ENCODE peak calls at places on chromosomes 6 and 20, in six cellular contexts. One of them, this sample, is unnamed.

GRCh38 chr6:39357998-39358686 is 35.6 kb upstream of the KCNK16 start:
- DNase-seq in left lung: no peak
- DNase-seq in heart left ventricle: no peak
- DNase-seq in lower leg skin: no peak
- DNase-seq in neural crest cell: no peak
- DNase-seq in mammary epithelial cell: peak; percentile 51
- DNase-seq in this sample: no peak

GRCh38 chr6:42710316-42710715 is 12.1 kb downstream of the PRPH2 start:
- DNase-seq in left lung: no peak
- DNase-seq in heart left ventricle: no peak
- DNase-seq in lower leg skin: no peak
- DNase-seq in neural crest cell: no peak
- DNase-seq in mammary epithelial cell: no peak
- DNase-seq in this sample: no peak

GRCh38 chr6:46491789-46492547 is 719 bp upstream of the RCAN2 start:
- DNase-seq in left lung: peak; percentile 39
- DNase-seq in heart left ventricle: peak; percentile 68
- DNase-seq in lower leg skin: no peak
- DNase-seq in neural crest cell: peak; percentile 36
- DNase-seq in mammary epithelial cell: peak; percentile 33
- DNase-seq in this sample: peak; percentile 69

GRCh38 chr6:93676506-93676905 is 257.1 kb upstream of the EPHA7 start:
- DNase-seq in left lung: no peak
- DNase-seq in heart left ventricle: no peak
- DNase-seq in lower leg skin: no peak
- DNase-seq in neural crest cell: no peak
- DNase-seq in mammary epithelial cell: no peak
- DNase-seq in this sample: no peak

GRCh38 chr6:128713461-128713860 is 169.5 kb upstream of the LAMA2 start:
- DNase-seq in left lung: no peak
- DNase-seq in heart left ventricle: no peak
- DNase-seq in lower leg skin: no peak
- DNase-seq in neural crest cell: no peak
- DNase-seq in mammary epithelial cell: no peak
- DNase-seq in this sample: no peak

GRCh38 chr6:74871757-74872156 is 334.1 kb downstream of the COL12A1 start:
- DNase-seq in left lung: no peak
- DNase-seq in heart left ventricle: no peak
- DNase-seq in lower leg skin: no peak
- DNase-seq in neural crest cell: no peak
- DNase-seq in mammary epithelial cell: peak; percentile 89
- DNase-seq in this sample: no peak

GRCh38 chr20:56422131-56422823 is 10.2 kb downstream of the CASS4 start:
- DNase-seq in left lung: no peak
- DNase-seq in heart left ventricle: peak; percentile 14
- DNase-seq in lower leg skin: no peak
- DNase-seq in neural crest cell: no peak
- DNase-seq in mammary epithelial cell: peak; percentile 55
- DNase-seq in this sample: no peak

GRCh38 chr6:165231177-165231576 is 78.2 kb downstream of the C6orf118 start:
- DNase-seq in left lung: no peak
- DNase-seq in heart left ventricle: no peak
- DNase-seq in lower leg skin: no peak
- DNase-seq in neural crest cell: no peak
- DNase-seq in mammary epithelial cell: no peak
- DNase-seq in this sample: no peak

GRCh38 chr20:42530855-42531674 is 658.6 kb downstream of the PTPRT start:
- DNase-seq in left lung: no peak
- DNase-seq in heart left ventricle: no peak
- DNase-seq in lower leg skin: no peak
- DNase-seq in neural crest cell: peak; percentile 11
- DNase-seq in mammary epithelial cell: no peak
- DNase-seq in this sample: no peak

GRCh38 chr6:151553416-151554158 is 59.8 kb downstream of the CCDC170 start:
- DNase-seq in left lung: no peak
- DNase-seq in heart left ventricle: no peak
- DNase-seq in lower leg skin: no peak
- DNase-seq in neural crest cell: no peak
- DNase-seq in mammary epithelial cell: no peak
- DNase-seq in this sample: no peak

GRCh38 chr6:54427396-54427910 is 119.2 kb downstream of the TINAG start:
- DNase-seq in left lung: no peak
- DNase-seq in heart left ventricle: no peak
- DNase-seq in lower leg skin: no peak
- DNase-seq in neural crest cell: no peak
- DNase-seq in mammary epithelial cell: peak; percentile 66
- DNase-seq in this sample: no peak

GRCh38 chr20:44222969-44223368 is 12.4 kb upstream of the OSER1 start:
- DNase-seq in left lung: no peak
- DNase-seq in heart left ventricle: no peak
- DNase-seq in lower leg skin: no peak
- DNase-seq in neural crest cell: no peak
- DNase-seq in mammary epithelial cell: no peak
- DNase-seq in this sample: no peak
- TF ChIP-seq CTCF in left lung: no peak
- TF ChIP-seq CTCF in heart left ventricle: no peak
- TF ChIP-seq CTCF in lower leg skin: no peak
- TF ChIP-seq CTCF in neural crest cell: no peak
- TF ChIP-seq CTCF in mammary epithelial cell: no peak
- TF ChIP-seq CTCF in this sample: no peak

DNA sequence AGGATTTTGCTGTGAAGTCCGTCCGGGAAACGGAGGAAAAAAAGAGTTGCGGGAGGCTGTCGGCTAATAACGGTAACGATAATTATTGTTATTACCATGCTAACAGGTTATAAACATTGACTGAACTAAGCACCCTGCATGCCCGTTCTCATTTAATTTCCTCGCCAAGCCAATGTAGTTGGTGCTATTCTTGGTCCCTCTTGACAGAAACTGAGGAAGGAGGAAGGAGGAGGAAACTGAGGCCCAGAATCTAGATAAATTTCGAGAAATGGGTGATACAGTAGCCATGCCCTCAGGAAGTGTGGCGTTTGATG is 417 bp downstream of the TPX2 start:
- DNase-seq in left lung: no peak
- DNase-seq in heart left ventricle: no peak
- DNase-seq in lower leg skin: no peak
- DNase-seq in neural crest cell: no peak
- DNase-seq in mammary epithelial cell: no peak
- DNase-seq in this sample: no peak
- TF ChIP-seq CTCF in left lung: no peak
- TF ChIP-seq CTCF in heart left ventricle: no peak
- TF ChIP-seq CTCF in lower leg skin: no peak
- TF ChIP-seq CTCF in neural crest cell: peak; percentile 0
- TF ChIP-seq CTCF in mammary epithelial cell: no peak
- TF ChIP-seq CTCF in this sample: no peak

DNA sequence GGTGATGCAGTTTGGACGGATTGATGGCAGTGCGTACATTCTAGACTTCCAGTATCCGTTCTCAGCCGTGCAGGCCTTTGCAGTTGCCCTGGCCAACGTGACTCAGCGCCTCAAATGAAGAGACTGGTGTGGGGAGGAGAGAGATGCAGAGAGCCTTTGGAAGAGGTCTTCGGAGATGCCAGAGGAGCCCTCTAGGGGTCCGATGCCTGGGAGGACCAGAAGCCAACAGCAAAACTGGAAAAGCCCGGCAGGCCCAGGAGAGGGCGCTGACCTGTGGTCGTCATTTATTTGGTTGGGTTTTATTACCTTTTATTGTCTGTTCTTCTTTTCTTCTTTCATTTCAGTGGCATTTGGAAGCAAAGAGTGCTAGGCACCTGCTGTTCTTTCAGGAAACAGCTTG is 53.3 kb upstream of the TMEM181 start:
- DNase-seq in left lung: no peak
- DNase-seq in heart left ventricle: no peak
- DNase-seq in lower leg skin: no peak
- DNase-seq in neural crest cell: peak; percentile 11
- DNase-seq in mammary epithelial cell: no peak
- DNase-seq in this sample: peak; percentile 76
- TF ChIP-seq CTCF in left lung: no peak
- TF ChIP-seq CTCF in heart left ventricle: no peak
- TF ChIP-seq CTCF in lower leg skin: no peak
- TF ChIP-seq CTCF in neural crest cell: peak; percentile 52
- TF ChIP-seq CTCF in mammary epithelial cell: no peak
- TF ChIP-seq CTCF in this sample: peak; percentile 67

DNA sequence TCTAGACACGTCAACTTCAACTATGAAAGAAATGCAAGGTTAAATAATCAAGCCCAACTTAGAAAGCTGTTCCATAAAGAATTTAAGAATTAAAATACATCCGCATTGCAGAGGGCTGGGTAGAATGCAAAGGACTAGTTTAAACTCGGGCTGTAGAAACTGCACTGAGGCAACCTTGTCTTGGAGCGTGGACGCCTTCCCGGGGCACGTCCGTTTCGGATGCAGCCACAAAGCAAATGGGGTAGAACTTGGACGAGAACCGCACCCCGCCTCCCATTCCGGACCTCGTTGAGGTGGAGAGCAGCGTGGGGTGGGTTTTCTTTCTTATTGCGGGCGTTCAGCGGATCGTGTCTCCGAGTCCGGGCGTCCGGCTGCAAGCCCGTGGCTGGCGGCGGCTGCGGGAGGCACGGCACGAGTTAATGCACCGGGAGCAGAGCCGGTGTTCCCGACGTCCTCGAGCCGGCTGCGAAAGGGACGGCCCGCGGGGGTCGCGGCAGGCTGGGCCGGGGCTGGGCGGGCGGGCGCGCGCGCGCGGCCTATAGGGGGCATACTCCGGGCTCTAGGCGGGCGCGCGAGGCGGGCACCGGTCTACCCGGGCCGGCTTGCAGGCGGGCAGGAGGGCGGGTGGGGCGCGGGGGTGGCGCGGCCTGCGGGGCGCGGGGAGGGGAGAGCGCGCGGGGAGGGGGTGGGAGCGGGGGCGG is 2.0 kb downstream of the JARID2 start:
- DNase-seq in left lung: peak; percentile 62
- DNase-seq in heart left ventricle: peak; percentile 64
- DNase-seq in lower leg skin: peak; percentile 40
- DNase-seq in neural crest cell: peak; percentile 47
- DNase-seq in mammary epithelial cell: peak; percentile 58
- DNase-seq in this sample: peak; percentile 77
- TF ChIP-seq CTCF in left lung: peak; percentile 27
- TF ChIP-seq CTCF in heart left ventricle: peak; percentile 30
- TF ChIP-seq CTCF in lower leg skin: no peak
- TF ChIP-seq CTCF in neural crest cell: peak; percentile 51
- TF ChIP-seq CTCF in mammary epithelial cell: no peak
- TF ChIP-seq CTCF in this sample: peak; percentile 34

This sample was measured in glutamatergic neuron.